ENCODE peak calls at places on chromosome 18, in four cellular contexts. Q, R, Z and L are unnamed samples.

GRCh38 chr18:63505566-63506335 is 29.0 kb downstream of the SERPINB5 start:
- DNase-seq in Z (peak), Q (peak), R (peak), L (peak)

GRCh38 chr18:34875150-34875549 is 165.1 kb downstream of the DTNA start:
- DNase-seq in Q (no peak), Z (no peak), R (no peak), L (no peak)

GRCh38 chr18:72456802-72457201 is 87.3 kb downstream of the CBLN2 start:
- DNase-seq in Q (no peak), R (no peak), Z (peak), L (no peak)

GRCh38 chr18:37520508-37520907 is 45.1 kb downstream of the CELF4 start:
- DNase-seq in Z (no peak), R (no peak), Q (no peak), L (no peak)

GRCh38 chr18:63292844-63293683 is 26.5 kb downstream of the BCL2 start:
- DNase-seq in R (no peak), Z (no peak), Q (no peak), L (no peak)

GRCh38 chr18:13520306-13520705 is 206.1 kb downstream of the FAM210A start:
- DNase-seq in Z (no peak), Q (no peak), R (no peak), L (no peak)

GRCh38 chr18:62445386-62445917 is 77.4 kb upstream of the ZCCHC2 start:
- DNase-seq in Z (no peak), Q (no peak), R (no peak), L (no peak)

GRCh38 chr18:77039196-77040140 is 93.1 kb downstream of the MBP start:
- DNase-seq in Z (no peak), Q (no peak), R (no peak), L (no peak)

GRCh38 chr18:76548541-76548940 is 53.5 kb upstream of the ZNF516 start:
- DNase-seq in R (no peak), Q (no peak), Z (no peak), L (no peak)

GRCh38 chr18:63832470-63832869 is 55.0 kb upstream of the SERPINB2 start:
- DNase-seq in R (peak), Z (no peak), Q (no peak), L (no peak)

GRCh38 chr18:904135-905090 is at the start of gene ADCYAP1:
- DNase-seq in R (no peak), Q (peak), Z (no peak), L (no peak)

GRCh38 chr18:220708-221107 is 47.1 kb downstream of the THOC1 start:
- DNase-seq in Z (no peak), R (no peak), Q (no peak), L (no peak)

GRCh38 chr18:3669376-3669775 is 219.4 kb downstream of the TGIF1 start:
- DNase-seq in Z (no peak), Q (no peak), R (no peak), L (no peak)

GRCh38 chr18:10046178-10046807 is 132.5 kb downstream of the VAPA start:
- DNase-seq in R (no peak), Q (no peak), Z (no peak), L (no peak)